ENCODE peak calls at places on chromosomes 7 and 10, in nine cellular contexts. O is body of pancreas, B is tibial nerve, Y is HCT116, Z is K562, G is spleen, D is adrenal gland, P is A549, F is stomach. W is an unnamed sample.

GRCh38 chr7:92402920-92403759 is 44.1 kb upstream of the GATAD1 start:
- DNase-seq in D (no peak), P (no peak), B (no peak), G (no peak), F (no peak), O (no peak), Z (no peak), Y (no peak), W (no peak)

GRCh38 chr7:30553141-30553540 is 41.5 kb upstream of the GARS1 start:
- DNase-seq in G (no peak), F (no peak), Z (no peak), B (no peak), P (no peak), D (no peak), O (no peak), Y (no peak), W (no peak)

GRCh38 chr7:5283421-5284303 is 919 bp downstream of the SLC29A4 start:
- DNase-seq in Z (peak; percentile 33), D (peak; percentile 21), O (peak; percentile 26), G (no peak), F (no peak), P (peak; percentile 37), Y (no peak), B (no peak), W (no peak)

GRCh38 chr7:2689343-2689847 is 1.4 kb downstream of the AMZ1 start:
- DNase-seq in B (no peak), P (no peak), D (no peak), G (no peak), Y (no peak), Z (no peak), O (no peak), F (no peak), W (no peak)

GRCh38 chr10:86033581-86033980 is 333.0 kb downstream of the GRID1 start:
- DNase-seq in O (no peak), Z (no peak), F (no peak), D (no peak), B (no peak), G (no peak), Y (no peak), P (no peak), W (no peak)

GRCh38 chr10:6062101-6062771 is at the start of gene IL2RA:
- DNase-seq in Z (no peak), F (peak; percentile 25), O (no peak), D (peak; percentile 33), G (peak; percentile 81), P (no peak), B (no peak), Y (no peak), W (peak; percentile 78)

GRCh38 chr10:78852856-78853255 is 215.9 kb upstream of the ZMIZ1 start:
- DNase-seq in D (peak; percentile 71), G (no peak), B (no peak), Z (peak; percentile 38), Y (peak; percentile 18), P (peak; percentile 19), O (peak; percentile 61), F (peak; percentile 39), W (no peak)

GRCh38 chr7:134988161-134988560 is 1.9 kb downstream of the AGBL3 start:
- DNase-seq in P (no peak), B (no peak), O (no peak), Z (no peak), F (no peak), G (no peak), D (no peak), Y (no peak), W (no peak)

GRCh38 chr7:138891446-138891810 is 89.8 kb downstream of the KIAA1549 start:
- DNase-seq in Z (no peak), Y (no peak), P (no peak), F (no peak), B (no peak), O (no peak), D (no peak), G (no peak), W (no peak)

GRCh38 chr10:14926722-14927416 is 27.0 kb downstream of the DCLRE1C start:
- DNase-seq in Y (no peak), D (no peak), G (no peak), Z (no peak), B (no peak), P (no peak), F (no peak), O (no peak), W (no peak)

GRCh38 chr10:48649349-48649944 is 35.2 kb upstream of the WDFY4 start:
- DNase-seq in O (no peak), Y (no peak), G (no peak), P (no peak), Z (no peak), F (no peak), D (no peak), B (no peak), W (no peak)

GRCh38 chr7:92740713-92741126 is 95.7 kb downstream of the CDK6 start:
- DNase-seq in Z (no peak), B (no peak), G (no peak), O (no peak), F (no peak), Y (no peak), D (no peak), P (no peak), W (no peak)

GRCh38 chr7:44063894-44064651 is 1.3 kb downstream of the PGAM2 start:
- DNase-seq in B (no peak), Y (no peak), F (no peak), G (peak; percentile 72), O (no peak), D (no peak), P (no peak), Z (no peak), W (peak; percentile 46)

GRCh38 chr7:44066111-44066460 is 719 bp upstream of the PGAM2 start:
- DNase-seq in O (no peak), B (no peak), D (no peak), P (no peak), Y (no peak), F (no peak), Z (no peak), G (no peak), W (peak; percentile 46)

GRCh38 chr7:44064791-44065430 is 456 bp downstream of the PGAM2 start:
- DNase-seq in Z (no peak), O (no peak), F (no peak), D (peak; percentile 43), P (no peak), G (peak; percentile 83), B (no peak), Y (no peak), W (no peak)

GRCh38 chr7:44066494-44067063 is 1.2 kb upstream of the PGAM2 start:
- DNase-seq in D (no peak), F (no peak), Z (no peak), Y (no peak), P (no peak), B (no peak), G (peak; percentile 76), O (no peak), W (no peak)

GRCh38 chr7:44065431-44066110 is at the start of gene PGAM2:
- DNase-seq in O (no peak), D (peak; percentile 39), P (no peak), G (peak; percentile 79), B (no peak), F (no peak), Z (no peak), Y (no peak), W (no peak)
- TF ChIP-seq POLR2A in O (peak; percentile 5), D (no peak), P (peak; percentile 7), G (no peak), B (no peak), F (no peak), Z (peak; percentile 1), Y (no peak), W (no peak)

GRCh38 chr10:55628260-55628701 is 732.8 kb downstream of the ZWINT start:
- DNase-seq in B (no peak), F (peak; percentile 38), O (no peak), P (no peak), D (peak; percentile 82), Z (no peak), Y (no peak), G (no peak), W (no peak)

GRCh38 chr10:55630491-55631056 is 730.5 kb downstream of the ZWINT start:
- DNase-seq in B (no peak), P (no peak), O (no peak), F (no peak), D (peak; percentile 64), G (peak; percentile 55), Y (no peak), Z (no peak), W (no peak)

GRCh38 chr10:55631071-55631654 is 729.9 kb downstream of the ZWINT start:
- DNase-seq in Y (no peak), Z (no peak), O (peak; percentile 70), F (peak; percentile 73), B (no peak), G (peak; percentile 80), P (peak; percentile 38), D (peak; percentile 78), W (peak; percentile 63)

GRCh38 chr10:55629792-55630490 is 731.1 kb downstream of the ZWINT start:
- DNase-seq in O (peak; percentile 36), Y (no peak), D (peak; percentile 75), Z (no peak), B (no peak), G (peak; percentile 70), F (peak; percentile 55), P (peak; percentile 15), W (no peak)

GRCh38 chr10:55627526-55628170 is 733.4 kb downstream of the ZWINT start:
- DNase-seq in G (no peak), B (no peak), P (no peak), D (peak; percentile 67), F (no peak), Y (no peak), Z (no peak), O (no peak), W (no peak)
- H3K4me3 ChIP-seq in G (peak overlapping the region; percentile 46), B (peak overlapping the region; percentile 26), P (peak overlapping the region; percentile 30), D (peak overlapping the region; percentile 35), F (peak overlapping the region; percentile 41), Y (no peak overlapping the region), Z (no peak overlapping the region), O (no peak overlapping the region), W (no peak overlapping the region)

DNA sequence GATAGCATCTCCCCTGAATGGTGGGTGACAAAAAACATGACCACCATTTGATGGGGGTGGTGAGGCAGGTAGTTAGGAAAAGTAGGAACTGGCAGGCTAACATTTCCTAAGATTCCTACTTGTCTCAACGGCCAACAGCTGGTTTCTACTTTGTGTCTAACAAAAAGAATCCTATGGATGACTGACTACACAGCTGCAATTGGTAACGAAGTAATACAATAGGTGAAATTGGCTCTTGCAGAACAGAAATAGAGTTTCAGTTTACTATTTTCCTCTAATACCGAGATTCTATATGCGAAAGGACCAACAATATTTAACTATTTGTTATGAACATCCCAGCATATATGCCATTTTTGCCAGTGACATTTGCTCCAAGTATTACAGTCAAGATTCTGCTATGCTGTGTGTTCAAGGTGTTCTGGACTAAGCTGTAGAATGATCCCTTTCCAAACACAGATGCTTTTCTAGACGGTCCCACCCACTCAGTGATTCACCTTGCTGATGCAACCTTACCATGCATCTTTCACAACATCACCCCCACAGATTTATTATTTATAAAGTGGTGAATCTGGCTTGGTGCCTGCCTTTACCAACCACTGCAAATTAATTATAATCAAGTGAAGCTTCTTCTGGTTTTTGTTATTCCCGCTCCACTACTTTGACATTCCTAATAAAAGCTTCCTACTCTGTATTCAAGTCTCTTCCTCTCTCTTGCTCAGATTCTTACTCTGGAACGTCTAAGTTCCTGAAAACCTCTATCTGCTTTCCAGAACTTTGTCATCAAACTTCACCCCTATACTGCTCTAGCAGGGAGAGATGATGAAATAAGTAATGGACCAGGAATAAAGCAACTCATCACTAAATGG is 16.8 kb downstream of the BBIP1 start:
- DNase-seq in Y (peak; percentile 48), Z (peak; percentile 8), D (no peak), G (no peak), O (no peak), F (no peak), P (peak; percentile 28), B (no peak), W (no peak)
- TF ChIP-seq POLR2A in Y (no peak), Z (no peak), D (no peak), G (no peak), O (no peak), F (no peak), P (no peak), B (no peak), W (no peak)

GRCh38 chr7:55252386-55252785 is 112.8 kb upstream of the LANCL2 start:
- DNase-seq in O (no peak), P (no peak), G (no peak), D (no peak), Z (no peak), B (no peak), Y (no peak), F (no peak), W (no peak)
- H3K4me3 ChIP-seq in O (no peak overlapping the region), P (no peak overlapping the region), G (no peak overlapping the region), D (no peak overlapping the region), Z (no peak overlapping the region), B (no peak overlapping the region), Y (no peak overlapping the region), F (no peak overlapping the region), W (no peak overlapping the region)

W was measured in Peyer's patch.